ENCODE peak calls at places on chromosome 19, in nine cellular contexts. B is GM23338, U is PC-3, R is neural progenitor cell, W is GM23248, N is hepatocyte, H is HCT116, C is OCI-LY7, O is SK-N-SH. L is an unnamed sample.

GRCh38 chr19:29255912-29256311 is 43.0 kb upstream of the UQCRFS1 start:
- DNase-seq in B (no peak), U (no peak), R (no peak), W (no peak), N (no peak), H (no peak), C (no peak), O (no peak), L (no peak)

GRCh38 chr19:17560205-17560595 is 4.8 kb downstream of the COLGALT1 start:
- DNase-seq in B (no peak), U (no peak), R (no peak), W (peak), N (peak), H (no peak), C (no peak), O (no peak), L (no peak)

GRCh38 chr19:49592486-49593232 is 1.7 kb downstream of the PRR12 start:
- DNase-seq in B (peak), U (peak), R (peak), W (peak), N (peak), H (no peak), C (peak), O (no peak), L (no peak)

GRCh38 chr19:46014534-46014933 is 8.3 kb downstream of the PGLYRP1 start:
- DNase-seq in B (no peak), U (no peak), R (no peak), W (no peak), N (no peak), H (no peak), C (no peak), O (no peak), L (no peak)

GRCh38 chr19:46068345-46069258 is 27.8 kb upstream of the IGFL4 start:
- DNase-seq in B (no peak), U (peak), R (no peak), W (peak), N (peak), H (peak), C (no peak), O (no peak), L (no peak)

GRCh38 chr19:1896508-1896907 is 8.7 kb upstream of the ADAT3 start:
- DNase-seq in B (no peak), U (no peak), R (no peak), W (no peak), N (no peak), H (no peak), C (no peak), O (no peak), L (no peak)

GRCh38 chr19:41866284-41866683 is 6.2 kb downstream of the RPS19 start:
- DNase-seq in B (no peak), U (no peak), R (no peak), W (no peak), N (no peak), H (no peak), C (no peak), O (peak), L (no peak)

GRCh38 chr19:10270616-10271394 is at the start of gene ICAM1:
- DNase-seq in B (peak), U (peak), R (peak), W (peak), N (peak), H (no peak), C (peak), O (peak), L (peak)

GRCh38 chr19:47339196-47339880 is 7.4 kb downstream of the C5AR2 start:
- DNase-seq in B (no peak), U (no peak), R (no peak), W (no peak), N (no peak), H (no peak), C (no peak), O (no peak), L (no peak)

GRCh38 chr19:10510301-10510802 is 6.9 kb downstream of the S1PR5 start:
- DNase-seq in B (peak), U (peak), R (peak), W (peak), N (peak), H (no peak), C (peak), O (peak), L (peak)

GRCh38 chr19:11296264-11296663 is 304 bp downstream of the TSPAN16 start:
- DNase-seq in B (no peak), U (no peak), R (no peak), W (peak), N (no peak), H (no peak), C (no peak), O (no peak), L (no peak)

GRCh38 chr19:3094638-3095374 is 644 bp downstream of the GNA11 start:
- DNase-seq in B (no peak), U (no peak), R (peak), W (peak), N (peak), H (no peak), C (peak), O (no peak), L (no peak)

GRCh38 chr19:24033962-24034342 is 53.0 kb upstream of the ZNF254 start:
- DNase-seq in B (peak), U (peak), R (peak), W (peak), N (peak), H (no peak), C (peak), O (peak), L (no peak)

GRCh38 chr19:3020321-3020960 is 8.6 kb downstream of the TLE2 start:
- DNase-seq in B (no peak), U (no peak), R (no peak), W (no peak), N (no peak), H (no peak), C (no peak), O (no peak), L (no peak)

GRCh38 chr19:44948763-44949374 is 3.0 kb downstream of the APOC2 start:
- DNase-seq in B (no peak), U (no peak), R (no peak), W (peak), N (no peak), H (no peak), C (peak), O (no peak), L (no peak)

GRCh38 chr19:17436874-17437267 is 11.6 kb downstream of the TMEM221 start:
- DNase-seq in B (peak), U (no peak), R (no peak), W (no peak), N (no peak), H (no peak), C (no peak), O (no peak), L (no peak)

GRCh38 chr19:16325671-16326400 is 1.2 kb downstream of the KLF2 start:
- DNase-seq in B (peak), U (no peak), R (peak), W (peak), N (peak), H (no peak), C (peak), O (peak), L (peak)

GRCh38 chr19:17292301-17293074 is 10.7 kb downstream of the ABHD8 start:
- DNase-seq in B (peak), U (peak), R (peak), W (peak), N (peak), H (peak), C (peak), O (peak), L (peak)

GRCh38 chr19:48544856-48545750 is 6.9 kb upstream of the SULT2B1 start:
- DNase-seq in B (peak), U (no peak), R (peak), W (no peak), N (no peak), H (no peak), C (no peak), O (no peak), L (no peak)

GRCh38 chr19:21604941-21605548 is 99.6 kb downstream of the ZNF429 start:
- DNase-seq in B (no peak), U (no peak), R (no peak), W (peak), N (no peak), H (no peak), C (no peak), O (no peak), L (no peak)

GRCh38 chr19:5006201-5006600 is 37.3 kb downstream of the KDM4B start:
- DNase-seq in B (no peak), U (peak), R (no peak), W (peak), N (no peak), H (no peak), C (no peak), O (no peak), L (no peak)

GRCh38 chr19:35768082-35768421 is 7.3 kb upstream of the ARHGAP33 start:
- DNase-seq in B (no peak), U (no peak), R (no peak), W (no peak), N (no peak), H (no peak), C (no peak), O (no peak), L (no peak)
- TF ChIP-seq EZH2phosphoT487 in B (no peak), U (no peak), R (no peak), W (no peak), N (no peak), H (no peak), C (no peak), O (no peak), L (no peak)

GRCh38 chr19:752652-753517 is 2.0 kb downstream of the MISP start:
- DNase-seq in B (no peak), U (peak), R (no peak), W (peak), N (peak), H (peak), C (no peak), O (no peak), L (no peak)

GRCh38 chr19:754530-754929 is 3.6 kb downstream of the MISP start:
- DNase-seq in B (no peak), U (no peak), R (no peak), W (no peak), N (no peak), H (no peak), C (no peak), O (no peak), L (no peak)

GRCh38 chr19:750640-751423 is at the start of gene MISP:
- DNase-seq in B (no peak), U (peak), R (no peak), W (no peak), N (peak), H (no peak), C (no peak), O (no peak), L (no peak)

GRCh38 chr19:749811-750210 is 1.1 kb upstream of the MISP start:
- DNase-seq in B (no peak), U (no peak), R (no peak), W (no peak), N (no peak), H (no peak), C (no peak), O (no peak), L (no peak)

DNA sequence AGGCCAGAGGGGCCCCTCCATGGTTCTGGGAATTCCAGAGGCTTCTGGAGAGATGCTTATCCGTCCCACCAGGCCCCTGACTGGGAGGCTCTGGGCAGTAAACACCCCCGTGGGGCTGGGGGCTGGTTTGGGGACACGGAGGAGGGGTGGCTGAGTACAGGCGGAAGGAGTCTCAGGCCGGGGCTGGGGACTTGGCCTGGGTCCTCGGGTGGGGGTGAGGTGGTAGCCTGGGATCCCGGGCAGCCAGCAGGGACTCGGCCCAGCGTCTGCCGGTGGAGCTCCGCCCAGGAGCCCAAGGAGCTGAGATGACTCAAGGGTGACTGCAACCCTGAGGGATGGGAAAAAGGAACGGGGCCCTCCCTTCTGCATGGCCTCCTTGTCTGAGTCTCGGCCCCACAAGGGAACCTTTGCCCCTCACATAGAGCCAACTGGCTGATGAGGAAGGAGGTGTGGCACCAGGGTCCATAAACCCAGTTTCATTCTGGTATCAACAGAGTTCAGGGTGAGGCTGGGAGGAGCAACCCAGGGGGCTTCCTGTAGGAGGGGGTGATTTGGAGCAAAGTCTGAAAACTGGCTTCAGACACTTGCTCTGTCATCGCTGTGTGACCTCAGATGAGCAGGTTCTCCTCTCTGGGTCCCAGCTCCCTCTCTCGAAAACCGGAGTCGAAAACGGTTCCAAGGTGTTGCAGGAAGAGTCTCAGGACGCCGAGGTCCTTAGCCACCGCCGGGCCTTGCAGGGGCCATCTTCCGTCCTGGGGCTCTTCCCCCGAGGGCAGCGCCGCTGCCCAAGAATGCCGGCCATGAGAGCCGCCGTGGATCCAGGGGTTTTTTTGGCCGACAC is 809 bp downstream of the MISP start:
- DNase-seq in B (no peak), U (peak), R (no peak), W (peak), N (peak), H (no peak), C (no peak), O (peak), L (no peak)
- H3K27ac ChIP-seq in B (no peak), U (peak), R (no peak), W (peak), N (peak), H (peak), C (no peak), O (no peak), L (no peak)

DNA sequence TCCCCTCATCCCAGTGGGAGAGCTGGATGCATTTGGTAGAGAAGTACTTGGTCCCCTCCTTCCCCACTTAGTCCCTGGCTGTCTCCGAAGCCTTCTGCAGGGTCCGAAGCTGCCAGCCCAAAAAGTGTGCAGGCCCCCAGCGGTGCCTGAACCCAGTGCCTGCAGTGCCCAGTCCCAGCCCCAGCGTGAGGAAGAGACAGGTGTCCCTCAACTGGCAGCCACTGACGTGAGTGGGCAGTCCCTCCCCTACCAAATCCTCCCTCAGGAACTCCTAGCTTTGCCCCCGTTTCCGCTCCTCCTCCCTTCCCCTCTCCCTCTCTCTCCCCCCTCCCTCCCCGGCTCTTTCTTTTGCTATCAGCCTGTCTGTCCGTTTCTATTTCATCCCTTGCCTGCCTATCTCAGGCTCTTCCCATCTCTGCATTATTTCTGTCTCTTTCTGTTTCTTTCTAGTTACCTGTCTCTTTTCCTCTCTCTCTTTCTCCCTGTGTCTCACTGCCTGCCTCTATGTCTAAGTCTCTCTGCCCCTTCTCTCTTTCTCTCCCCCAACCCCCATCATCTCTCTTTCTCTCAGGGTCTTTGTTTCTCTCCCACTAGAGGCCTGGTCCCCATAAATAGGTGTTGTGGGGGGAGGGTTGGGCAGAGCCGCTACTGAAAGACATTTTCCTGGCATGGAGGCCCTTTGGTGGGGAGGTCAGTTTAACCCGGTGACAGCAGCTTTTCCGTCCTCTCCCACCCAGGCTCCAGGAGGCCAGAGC is 1.7 kb upstream of the LTBP4 start:
- DNase-seq in B (peak), U (peak), R (peak), W (no peak), N (no peak), H (no peak), C (no peak), O (no peak), L (no peak)
- TF ChIP-seq EZH2phosphoT487 in B (no peak), U (no peak), R (no peak), W (peak), N (no peak), H (no peak), C (no peak), O (no peak), L (no peak)

DNA sequence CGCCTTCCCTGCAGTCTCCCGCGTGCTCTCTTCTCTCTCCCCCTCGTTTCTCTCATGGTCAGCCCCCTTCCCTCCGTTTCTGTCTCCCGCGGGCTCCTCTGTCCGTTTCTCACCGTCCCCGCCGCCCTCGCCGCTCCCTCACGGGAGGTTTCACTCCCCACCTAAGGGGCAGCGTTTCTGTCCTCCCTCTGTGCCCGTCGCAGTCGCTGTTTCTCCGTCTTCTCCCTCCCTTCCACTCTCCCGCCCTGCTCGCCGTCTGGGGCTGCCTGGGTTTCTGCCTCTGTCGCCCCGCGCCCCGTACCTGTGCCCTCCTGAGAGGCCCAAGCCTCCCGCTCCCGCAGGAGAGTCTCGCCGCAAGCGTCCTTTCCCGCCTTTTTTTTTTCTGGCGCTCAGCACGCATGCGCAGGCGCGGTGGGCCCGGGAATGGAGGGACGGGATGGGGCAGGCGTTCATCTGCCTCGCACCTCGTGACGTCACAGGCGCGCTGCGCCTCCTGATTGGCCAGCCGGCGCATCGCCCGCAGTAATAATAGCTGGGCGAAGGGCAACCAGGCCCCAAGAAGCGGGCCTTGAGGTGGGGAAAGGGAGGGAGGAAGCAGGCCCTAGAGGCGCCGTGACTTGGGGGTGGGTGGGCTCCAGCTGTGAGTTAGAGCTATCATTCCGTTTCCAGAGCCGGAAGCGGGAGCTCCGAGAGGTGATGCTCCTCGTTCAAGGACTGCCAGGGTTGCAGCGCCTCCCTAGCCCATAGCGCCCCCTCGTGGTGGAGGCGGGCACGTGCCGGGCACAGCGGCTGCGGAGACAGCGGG is 15.4 kb downstream of the SSC5D start:
- DNase-seq in B (peak), U (peak), R (peak), W (peak), N (peak), H (peak), C (peak), O (peak), L (peak)
- H3K27ac ChIP-seq in B (no peak), U (no peak), R (no peak), W (no peak), N (no peak), H (no peak), C (peak), O (peak), L (no peak)

GRCh38 chr19:31055454-31055853 is 293.8 kb downstream of the TSHZ3 start:
- DNase-seq in B (no peak), U (no peak), R (no peak), W (no peak), N (no peak), H (no peak), C (no peak), O (no peak), L (no peak)

GRCh38 chr19:31064486-31064885 is 284.8 kb downstream of the TSHZ3 start:
- DNase-seq in B (no peak), U (no peak), R (no peak), W (no peak), N (no peak), H (no peak), C (no peak), O (peak), L (no peak)

GRCh38 chr19:31054430-31054829 is 294.8 kb downstream of the TSHZ3 start:
- DNase-seq in B (peak), U (no peak), R (peak), W (peak), N (peak), H (no peak), C (peak), O (peak), L (no peak)

GRCh38 chr19:31058676-31059075 is 290.6 kb downstream of the TSHZ3 start:
- DNase-seq in B (no peak), U (no peak), R (no peak), W (no peak), N (no peak), H (no peak), C (no peak), O (no peak), L (no peak)
- TF ChIP-seq EZH2phosphoT487 in B (no peak), U (no peak), R (no peak), W (no peak), N (no peak), H (no peak), C (no peak), O (no peak), L (no peak)

GRCh38 chr19:13980340-13980739 is 25.8 kb downstream of the RFX1 start:
- DNase-seq in B (no peak), U (no peak), R (no peak), W (no peak), N (no peak), H (no peak), C (no peak), O (peak), L (no peak)

GRCh38 chr19:13979686-13980085 is 26.4 kb downstream of the RFX1 start:
- DNase-seq in B (no peak), U (no peak), R (no peak), W (no peak), N (no peak), H (no peak), C (no peak), O (peak), L (no peak)

GRCh38 chr19:13978721-13979191 is 26.4 kb downstream of the DCAF15 start:
- DNase-seq in B (no peak), U (no peak), R (no peak), W (peak), N (peak), H (no peak), C (no peak), O (no peak), L (no peak)

GRCh38 chr19:13978306-13978705 is 26.0 kb downstream of the DCAF15 start:
- DNase-seq in B (peak), U (no peak), R (peak), W (peak), N (peak), H (no peak), C (peak), O (peak), L (no peak)

GRCh38 chr19:13979224-13979623 is 26.9 kb downstream of the RFX1 start:
- DNase-seq in B (no peak), U (no peak), R (peak), W (no peak), N (peak), H (no peak), C (no peak), O (no peak), L (no peak)
- H3K27ac ChIP-seq in B (no peak), U (no peak), R (no peak), W (no peak), N (peak), H (no peak), C (no peak), O (no peak), L (no peak)

L was measured in MM.1S.